ENCODE peak calls at places on chromosomes 4 and X, in nine cellular contexts. E is pancreas; X is neural crest cell; J is fibroblast of lung; F is upper lobe of right lung; R is CD4-positive, alpha-beta T cell; Z is transverse colon; A is GM23338; U is progenitor cell of endocrine pancreas. W is an unnamed sample.

GRCh38 chr4:183797445-183798248 is 107.5 kb upstream of the STOX2 start:
- DNase-seq in U (peak; percentile 54), J (peak; percentile 14), Z (peak; percentile 53), R (no peak), F (peak; percentile 84), X (peak; percentile 47), E (peak; percentile 44), A (peak; percentile 63), W (no peak)

GRCh38 chr4:120557372-120557771 is 365.2 kb downstream of the PRDM5 start:
- DNase-seq in X (no peak), E (no peak), Z (no peak), J (peak; percentile 51), R (no peak), F (no peak), U (no peak), A (no peak), W (no peak)

GRCh38 chr4:15149842-15150592 is 147.7 kb downstream of the CPEB2 start:
- DNase-seq in Z (peak; percentile 46), F (peak; percentile 82), J (peak; percentile 80), R (no peak), U (peak; percentile 23), E (peak; percentile 46), X (peak; percentile 52), A (peak; percentile 73), W (no peak)

GRCh38 chr4:59057804-59058203 is 1947.6 kb upstream of the IGFBP7 start:
- DNase-seq in X (no peak), A (no peak), Z (no peak), F (no peak), R (no peak), E (no peak), U (no peak), J (no peak), W (no peak)

GRCh38 chrX:71634366-71634765 is 16.1 kb upstream of the CXCR3 start:
- DNase-seq in X (no peak), Z (no peak), A (no peak), F (no peak), J (no peak), R (no peak), E (no peak), U (no peak), W (no peak)

GRCh38 chr4:12360391-12360790 is 931.7 kb upstream of the HS3ST1 start:
- DNase-seq in X (no peak), U (no peak), A (no peak), F (no peak), R (no peak), J (no peak), E (no peak), Z (no peak), W (no peak)

GRCh38 chr4:164779811-164780216 is 25.9 kb downstream of the SMIM31 start:
- DNase-seq in F (no peak), U (peak; percentile 11), Z (no peak), R (no peak), A (peak; percentile 78), E (peak; percentile 16), X (peak; percentile 47), J (peak; percentile 54), W (no peak)

GRCh38 chr4:148015058-148015457 is 283.2 kb downstream of the ARHGAP10 start:
- DNase-seq in E (no peak), F (no peak), J (no peak), U (no peak), Z (no peak), R (no peak), X (no peak), A (peak; percentile 32), W (no peak)

GRCh38 chr4:114780205-114780604 is 181.6 kb downstream of the UGT8 start:
- DNase-seq in E (no peak), U (peak; percentile 13), F (no peak), Z (no peak), R (no peak), A (peak; percentile 80), X (no peak), J (peak; percentile 42), W (no peak)

GRCh38 chrX:42269186-42269585 is 345.8 kb upstream of the CASK start:
- DNase-seq in Z (no peak), A (no peak), R (no peak), F (no peak), X (no peak), J (no peak), E (no peak), U (no peak), W (no peak)

GRCh38 chr4:11543710-11544109 is 115.0 kb upstream of the HS3ST1 start:
- DNase-seq in R (no peak), U (no peak), E (no peak), Z (no peak), J (peak; percentile 77), X (no peak), F (no peak), A (no peak), W (no peak)

GRCh38 chr4:167688660-167689142 is 403.6 kb upstream of the ANXA10 start:
- DNase-seq in U (no peak), F (no peak), J (no peak), Z (no peak), A (no peak), E (no peak), X (no peak), R (no peak), W (no peak)

GRCh38 chr4:152299553-152299952 is 236.3 kb downstream of the FBXW7 start:
- DNase-seq in A (no peak), J (no peak), E (no peak), Z (no peak), X (no peak), F (no peak), R (no peak), U (no peak), W (no peak)

GRCh38 chr4:152290522-152290921 is 245.4 kb downstream of the FBXW7 start:
- DNase-seq in U (no peak), A (no peak), F (no peak), X (no peak), Z (no peak), E (no peak), J (no peak), R (no peak), W (no peak)

GRCh38 chr4:152293527-152293926 is 242.4 kb downstream of the FBXW7 start:
- DNase-seq in F (no peak), Z (no peak), U (no peak), E (no peak), J (no peak), R (no peak), X (no peak), A (no peak), W (no peak)

GRCh38 chr4:152289963-152290362 is 245.9 kb downstream of the FBXW7 start:
- DNase-seq in U (no peak), E (no peak), J (no peak), A (no peak), Z (no peak), X (no peak), F (no peak), R (no peak), W (no peak)

DNA sequence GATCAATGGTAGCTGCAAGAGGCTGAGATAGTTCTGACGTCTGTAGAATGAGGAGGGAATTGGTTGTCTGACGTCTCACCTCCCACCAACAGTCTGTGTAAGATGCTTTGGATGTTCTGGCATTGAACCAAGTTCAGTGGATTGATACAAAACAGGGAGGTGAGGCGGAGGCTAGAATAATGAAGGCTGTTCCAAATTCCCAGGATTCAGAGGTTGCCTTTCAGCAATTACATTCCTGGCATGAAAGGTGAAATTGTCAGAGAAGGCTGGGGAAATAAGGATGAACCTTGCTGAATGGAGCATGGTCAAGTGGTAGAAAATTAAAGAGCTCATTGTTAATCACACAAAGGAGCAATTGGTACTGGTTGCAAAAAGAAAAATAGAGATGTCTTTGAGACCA is 241.6 kb downstream of the FBXW7 start:
- DNase-seq in R (no peak), E (no peak), A (no peak), J (no peak), F (no peak), U (no peak), Z (no peak), X (no peak), W (no peak)
- TF ChIP-seq CTCF in R (no peak), E (no peak), A (no peak), J (no peak), F (no peak), U (no peak), Z (no peak), X (no peak), W (no peak)

GRCh38 chr4:38759790-38760122 is 23.0 kb downstream of the TLR10 start:
- DNase-seq in A (no peak), R (no peak), Z (no peak), X (no peak), U (no peak), E (no peak), F (no peak), J (no peak), W (no peak)

GRCh38 chr4:38764292-38764691 is 18.5 kb downstream of the TLR10 start:
- DNase-seq in A (no peak), R (no peak), E (no peak), Z (no peak), J (no peak), U (no peak), F (no peak), X (no peak), W (no peak)

GRCh38 chr4:38765391-38765790 is 17.4 kb downstream of the TLR10 start:
- DNase-seq in F (no peak), U (no peak), X (no peak), Z (no peak), A (no peak), R (no peak), J (peak; percentile 27), E (no peak), W (no peak)

GRCh38 chr4:38760915-38761314 is 21.9 kb downstream of the TLR10 start:
- DNase-seq in R (no peak), F (no peak), J (no peak), U (no peak), E (no peak), X (no peak), Z (no peak), A (no peak), W (no peak)

DNA sequence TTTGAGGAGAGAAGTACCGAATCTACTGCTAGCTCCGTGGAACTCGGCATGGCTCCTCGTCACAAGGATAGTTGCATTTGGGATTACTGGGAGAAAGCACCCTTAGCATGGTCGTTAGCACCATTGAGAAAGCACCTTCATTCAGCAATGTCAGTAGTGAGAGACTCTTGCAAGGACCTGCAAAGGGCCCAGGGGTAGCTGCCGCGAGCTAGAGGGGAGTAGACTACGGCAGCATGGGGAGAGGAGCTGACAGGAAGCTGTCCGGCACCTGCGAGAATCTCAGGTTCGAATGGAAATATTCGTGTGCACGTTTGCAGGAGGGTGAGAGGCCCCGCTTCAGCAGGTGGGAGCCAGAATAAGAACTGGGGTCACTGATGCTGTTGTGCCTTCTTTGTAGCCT is 20.2 kb downstream of the TLR10 start:
- DNase-seq in E (no peak), Z (no peak), A (no peak), X (no peak), J (no peak), R (no peak), U (no peak), F (no peak), W (no peak)
- TF ChIP-seq CTCF in E (no peak), Z (no peak), A (no peak), X (no peak), J (no peak), R (no peak), U (no peak), F (no peak), W (no peak)

GRCh38 chr4:91127891-91128290 is 1000.7 kb downstream of the CCSER1 start:
- DNase-seq in A (no peak), X (no peak), F (no peak), Z (no peak), U (no peak), E (no peak), J (no peak), R (no peak), W (no peak)
- TF ChIP-seq CTCF in A (no peak), X (no peak), F (no peak), Z (no peak), U (no peak), E (no peak), J (no peak), R (no peak), W (no peak)

GRCh38 chr4:26496207-26496783 is 6.0 kb upstream of the CCKAR start:
- DNase-seq in R (no peak), J (no peak), U (no peak), X (no peak), A (peak; percentile 24), F (no peak), Z (no peak), E (no peak), W (no peak)
- TF ChIP-seq CTCF in R (no peak), J (no peak), U (no peak), X (no peak), A (no peak), F (no peak), Z (no peak), E (no peak), W (no peak)